ENCODE peak calls at places on chromosomes 13 and 19, in ten cellular contexts. S, F, W, A, H, K, N, J, P and I are unnamed samples.

GRCh38 chr13:111409413-111409812 is 89.0 kb downstream of the TEX29 start:
- DNase-seq in N (no peak), A (no peak), F (no peak), K (no peak), W (no peak), J (no peak), S (no peak), H (no peak), P (no peak), I (no peak)

GRCh38 chr19:37914908-37915307 is 7.9 kb downstream of the SIPA1L3 start:
- DNase-seq in K (no peak), F (no peak), H (no peak), A (no peak), P (no peak), W (no peak), J (no peak), S (no peak), N (no peak), I (no peak)

GRCh38 chr19:4350111-4350510 is 6.7 kb downstream of the MPND start:
- DNase-seq in J (no peak), F (no peak), H (no peak), A (no peak), K (no peak), S (no peak), N (no peak), P (no peak), W (no peak), I (no peak)

GRCh38 chr13:43981512-43982301 is 102.0 kb downstream of the LACC1 start:
- DNase-seq in S (no peak), H (no peak), P (no peak), J (no peak), K (no peak), A (no peak), F (no peak), N (no peak), W (no peak), I (no peak)

GRCh38 chr19:2136796-2137195 is 14.6 kb downstream of the AP3D1 start:
- DNase-seq in W (no peak), S (no peak), K (no peak), N (no peak), P (no peak), J (no peak), F (no peak), A (no peak), H (no peak), I (no peak)

GRCh38 chr19:27859689-27860088 is 1353.3 kb downstream of the UQCRFS1 start:
- DNase-seq in J (no peak), F (no peak), P (no peak), W (no peak), N (no peak), K (no peak), S (no peak), H (no peak), A (no peak), I (no peak)

GRCh38 chr19:3270908-3271307 is 46.4 kb downstream of the CELF5 start:
- DNase-seq in A (peak; percentile 68), J (peak; percentile 62), S (peak; percentile 86), F (no peak), N (peak; percentile 61), W (peak; percentile 96), P (peak; percentile 81), K (peak; percentile 47), H (peak; percentile 29), I (peak; percentile 65)

GRCh38 chr13:87810920-87811344 is 139.8 kb downstream of the SLITRK5 start:
- DNase-seq in K (no peak), A (no peak), P (no peak), F (no peak), S (no peak), J (no peak), H (no peak), N (no peak), W (no peak), I (no peak)

GRCh38 chr13:61765181-61765742 is 349.6 kb upstream of the PCDH20 start:
- DNase-seq in A (no peak), F (no peak), P (no peak), S (no peak), N (no peak), W (peak; percentile 26), J (no peak), K (no peak), H (no peak), I (no peak)

GRCh38 chr13:92137519-92137918 is 739.1 kb downstream of the GPC5 start:
- DNase-seq in P (no peak), S (no peak), W (no peak), A (no peak), K (peak; percentile 6), N (no peak), J (peak; percentile 0), H (no peak), F (no peak), I (no peak)

GRCh38 chr13:75481176-75482069 is 546 bp downstream of the TBC1D4 start:
- DNase-seq in W (peak; percentile 42), H (peak; percentile 6), F (peak; percentile 29), P (peak; percentile 53), K (peak; percentile 43), A (peak; percentile 37), N (peak; percentile 42), J (peak; percentile 38), S (no peak), I (peak; percentile 60)

GRCh38 chr13:106738279-106738678 is 170.3 kb upstream of the ARGLU1 start:
- DNase-seq in S (no peak), W (no peak), A (no peak), H (no peak), J (no peak), K (no peak), P (no peak), F (no peak), N (no peak), I (no peak)

GRCh38 chr13:97878421-97879375 is 74.8 kb upstream of the IPO5 start:
- DNase-seq in K (peak; percentile 25), H (no peak), N (peak; percentile 29), W (no peak), A (no peak), F (no peak), S (no peak), P (peak; percentile 23), J (peak; percentile 35), I (no peak)

GRCh38 chr13:29999492-30000372 is 149.3 kb upstream of the UBL3 start:
- DNase-seq in K (no peak), W (no peak), P (no peak), H (no peak), F (no peak), J (no peak), S (no peak), A (no peak), N (no peak), I (no peak)

GRCh38 chr19:11495885-11496284 is 9.8 kb downstream of the ZNF653 start:
- DNase-seq in A (no peak), J (no peak), K (no peak), F (no peak), N (no peak), H (no peak), S (no peak), P (no peak), W (no peak), I (no peak)

GRCh38 chr13:42047561-42048322 is 706 bp upstream of the DGKH start:
- DNase-seq in F (no peak), K (peak; percentile 75), H (peak; percentile 16), N (peak; percentile 79), J (peak; percentile 77), W (peak; percentile 37), S (no peak), P (peak; percentile 82), A (peak; percentile 47), I (peak; percentile 17)

GRCh38 chr13:71789952-71790351 is 77.1 kb downstream of the DACH1 start:
- DNase-seq in J (peak; percentile 6), W (no peak), S (no peak), F (no peak), H (no peak), A (no peak), K (peak; percentile 19), N (no peak), P (no peak), I (no peak)

GRCh38 chr19:52648336-52648990 is 10.3 kb upstream of the ZNF83 start:
- DNase-seq in A (no peak), P (peak; percentile 59), N (peak; percentile 71), J (peak; percentile 65), F (no peak), H (no peak), K (peak; percentile 70), S (no peak), W (no peak), I (no peak)

GRCh38 chr19:5308471-5309437 is 31.9 kb downstream of the PTPRS start:
- DNase-seq in N (peak; percentile 71), S (peak; percentile 68), K (peak; percentile 90), F (no peak), H (no peak), J (peak; percentile 79), W (peak; percentile 86), P (peak; percentile 39), A (no peak), I (peak; percentile 90)

GRCh38 chr13:32381539-32381938 is 46.4 kb downstream of the N4BP2L1 start:
- DNase-seq in K (peak; percentile 36), A (no peak), H (peak; percentile 20), W (peak; percentile 1), N (peak; percentile 30), J (peak; percentile 59), S (no peak), P (peak; percentile 7), F (peak; percentile 35), I (no peak)

GRCh38 chr13:20080377-20081164 is 80.3 kb downstream of the GJA3 start:
- DNase-seq in W (no peak), J (no peak), P (no peak), S (no peak), K (peak; percentile 37), A (no peak), N (no peak), F (no peak), H (no peak), I (no peak)

GRCh38 chr19:41492843-41493242 is 49.9 kb downstream of the ERICH4 start:
- DNase-seq in W (no peak), S (no peak), H (no peak), K (no peak), F (no peak), N (no peak), A (no peak), P (no peak), J (no peak), I (no peak)

GRCh38 chr19:2761876-2762782 is 20.9 kb downstream of the SGTA start:
- DNase-seq in A (no peak), H (no peak), P (no peak), S (no peak), F (no peak), J (no peak), W (no peak), K (no peak), N (no peak), I (no peak)